ENCODE peak calls at places on chromosomes 12 and 14, in seven cellular contexts. One of them, this sample, is unnamed.

GRCh38 chr14:90375934-90376333 is 20.9 kb upstream of the CALM1 start:
- DNase-seq in activated effector memory CD4-positive, alpha-beta T cell treated with anti-CD3 and anti-CD28 coated beads, Interleukin-2, amount 50 U/mL, for 16 hours: no peak
- DNase-seq in DMS53: no peak
- DNase-seq in AG10803: no peak
- DNase-seq in brain microvascular endothelial cell: no peak
- DNase-seq in uterus: no peak
- DNase-seq in mammary epithelial cell: peak
- DNase-seq in this sample: no peak

GRCh38 chr12:95212576-95212975 is 4.7 kb downstream of the FGD6 start:
- DNase-seq in brain microvascular endothelial cell: no peak
- DNase-seq in DMS53: peak
- DNase-seq in mammary epithelial cell: no peak
- DNase-seq in activated effector memory CD4-positive, alpha-beta T cell treated with anti-CD3 and anti-CD28 coated beads, Interleukin-2, amount 50 U/mL, for 16 hours: no peak
- DNase-seq in uterus: no peak
- DNase-seq in AG10803: no peak
- DNase-seq in this sample: no peak

GRCh38 chr12:59699408-59700144 is 103.7 kb downstream of the SLC16A7 start:
- DNase-seq in mammary epithelial cell: peak
- DNase-seq in activated effector memory CD4-positive, alpha-beta T cell treated with anti-CD3 and anti-CD28 coated beads, Interleukin-2, amount 50 U/mL, for 16 hours: no peak
- DNase-seq in uterus: no peak
- DNase-seq in brain microvascular endothelial cell: peak
- DNase-seq in DMS53: no peak
- DNase-seq in AG10803: peak
- DNase-seq in this sample: no peak

GRCh38 chr12:47328831-47329545 is 249.2 kb upstream of the AMIGO2 start:
- DNase-seq in uterus: no peak
- DNase-seq in brain microvascular endothelial cell: no peak
- DNase-seq in activated effector memory CD4-positive, alpha-beta T cell treated with anti-CD3 and anti-CD28 coated beads, Interleukin-2, amount 50 U/mL, for 16 hours: no peak
- DNase-seq in mammary epithelial cell: peak
- DNase-seq in AG10803: peak
- DNase-seq in DMS53: no peak
- DNase-seq in this sample: no peak

GRCh38 chr14:74572829-74573360 is 39.1 kb downstream of the LTBP2 start:
- DNase-seq in mammary epithelial cell: peak
- DNase-seq in uterus: no peak
- DNase-seq in AG10803: no peak
- DNase-seq in activated effector memory CD4-positive, alpha-beta T cell treated with anti-CD3 and anti-CD28 coated beads, Interleukin-2, amount 50 U/mL, for 16 hours: no peak
- DNase-seq in DMS53: no peak
- DNase-seq in brain microvascular endothelial cell: peak
- DNase-seq in this sample: no peak

GRCh38 chr14:68728342-68729106 is 64.3 kb downstream of the ZFP36L1 start:
- DNase-seq in activated effector memory CD4-positive, alpha-beta T cell treated with anti-CD3 and anti-CD28 coated beads, Interleukin-2, amount 50 U/mL, for 16 hours: no peak
- DNase-seq in uterus: no peak
- DNase-seq in DMS53: peak
- DNase-seq in AG10803: no peak
- DNase-seq in brain microvascular endothelial cell: no peak
- DNase-seq in mammary epithelial cell: no peak
- DNase-seq in this sample: no peak

GRCh38 chr14:50060871-50061663 is 55.3 kb downstream of the VCPKMT start:
- DNase-seq in AG10803: peak
- DNase-seq in mammary epithelial cell: peak
- DNase-seq in DMS53: peak
- DNase-seq in uterus: peak
- DNase-seq in brain microvascular endothelial cell: peak
- DNase-seq in activated effector memory CD4-positive, alpha-beta T cell treated with anti-CD3 and anti-CD28 coated beads, Interleukin-2, amount 50 U/mL, for 16 hours: peak
- DNase-seq in this sample: peak

GRCh38 chr12:2057041-2057792 is 4.4 kb downstream of the CACNA1C start:
- DNase-seq in mammary epithelial cell: peak
- DNase-seq in DMS53: peak
- DNase-seq in activated effector memory CD4-positive, alpha-beta T cell treated with anti-CD3 and anti-CD28 coated beads, Interleukin-2, amount 50 U/mL, for 16 hours: peak
- DNase-seq in brain microvascular endothelial cell: peak
- DNase-seq in uterus: peak
- DNase-seq in AG10803: peak
- DNase-seq in this sample: no peak

GRCh38 chr12:63521706-63522105 is 146.6 kb downstream of the DPY19L2 start:
- DNase-seq in DMS53: no peak
- DNase-seq in AG10803: no peak
- DNase-seq in activated effector memory CD4-positive, alpha-beta T cell treated with anti-CD3 and anti-CD28 coated beads, Interleukin-2, amount 50 U/mL, for 16 hours: no peak
- DNase-seq in brain microvascular endothelial cell: no peak
- DNase-seq in uterus: no peak
- DNase-seq in mammary epithelial cell: no peak
- DNase-seq in this sample: no peak

GRCh38 chr14:90087433-90087832 is 25.6 kb downstream of the KCNK13 start:
- DNase-seq in AG10803: peak
- DNase-seq in DMS53: no peak
- DNase-seq in mammary epithelial cell: peak
- DNase-seq in brain microvascular endothelial cell: peak
- DNase-seq in activated effector memory CD4-positive, alpha-beta T cell treated with anti-CD3 and anti-CD28 coated beads, Interleukin-2, amount 50 U/mL, for 16 hours: no peak
- DNase-seq in uterus: peak
- DNase-seq in this sample: no peak

GRCh38 chr12:85775071-85775470 is 61.1 kb downstream of the RASSF9 start:
- DNase-seq in DMS53: no peak
- DNase-seq in uterus: no peak
- DNase-seq in mammary epithelial cell: no peak
- DNase-seq in brain microvascular endothelial cell: no peak
- DNase-seq in AG10803: no peak
- DNase-seq in activated effector memory CD4-positive, alpha-beta T cell treated with anti-CD3 and anti-CD28 coated beads, Interleukin-2, amount 50 U/mL, for 16 hours: no peak
- DNase-seq in this sample: no peak

GRCh38 chr12:21416611-21417121 is 20.8 kb upstream of the PYROXD1 start:
- DNase-seq in activated effector memory CD4-positive, alpha-beta T cell treated with anti-CD3 and anti-CD28 coated beads, Interleukin-2, amount 50 U/mL, for 16 hours: no peak
- DNase-seq in uterus: no peak
- DNase-seq in AG10803: peak
- DNase-seq in mammary epithelial cell: no peak
- DNase-seq in brain microvascular endothelial cell: no peak
- DNase-seq in DMS53: no peak
- DNase-seq in this sample: no peak

GRCh38 chr14:57963071-57963470 is 97.2 kb upstream of the SLC35F4 start:
- DNase-seq in AG10803: no peak
- DNase-seq in uterus: peak
- DNase-seq in DMS53: no peak
- DNase-seq in brain microvascular endothelial cell: no peak
- DNase-seq in activated effector memory CD4-positive, alpha-beta T cell treated with anti-CD3 and anti-CD28 coated beads, Interleukin-2, amount 50 U/mL, for 16 hours: no peak
- DNase-seq in mammary epithelial cell: no peak
- DNase-seq in this sample: no peak

GRCh38 chr14:103802353-103802752 is 45.0 kb downstream of the PPP1R13B start:
- DNase-seq in DMS53: no peak
- DNase-seq in uterus: no peak
- DNase-seq in AG10803: no peak
- DNase-seq in activated effector memory CD4-positive, alpha-beta T cell treated with anti-CD3 and anti-CD28 coated beads, Interleukin-2, amount 50 U/mL, for 16 hours: no peak
- DNase-seq in brain microvascular endothelial cell: no peak
- DNase-seq in mammary epithelial cell: peak
- DNase-seq in this sample: no peak

This sample was measured in spleen.